ENCODE peak calls at places on chromosomes 5 and 9, in eight cellular contexts. A is stimulated activated CD4-positive, alpha-beta T cell treated with anti-CD3 and anti-CD28 coated beads, Interleukin-15, amount 100 ng/mL, for 24 hours; R is RKO; L is RWPE1; G is HCT116; E is Right ventricle myocardium superior; S is T-cell; Q is SK-N-SH. P is an unnamed sample.

GRCh38 chr5:134138416-134139376 is 24.2 kb downstream of the TCF7 start:
- DNase-seq in E (peak; percentile 21), G (no peak), S (no peak), A (peak; percentile 84), R (no peak), L (peak; percentile 87), Q (no peak), P (peak; percentile 83)

GRCh38 chr5:56095579-56096102 is 100.9 kb upstream of the IL6ST start:
- DNase-seq in G (no peak), A (no peak), L (no peak), S (no peak), Q (no peak), E (no peak), R (no peak), P (no peak)

GRCh38 chr9:70013598-70014196 is 30.0 kb upstream of the MAMDC2 start:
- DNase-seq in R (no peak), G (no peak), E (no peak), Q (peak; percentile 52), A (no peak), L (peak; percentile 64), S (no peak), P (no peak)

GRCh38 chr5:9301200-9301599 is 244.7 kb downstream of the SEMA5A start:
- DNase-seq in G (no peak), Q (no peak), A (no peak), L (no peak), R (no peak), E (no peak), S (no peak), P (no peak)

GRCh38 chr5:142356318-142356715 is 31.5 kb upstream of the SPRY4 start:
- DNase-seq in S (no peak), R (peak; percentile 79), L (no peak), G (no peak), E (no peak), A (no peak), Q (no peak), P (no peak)

GRCh38 chr9:137797206-137798120 is 80.1 kb upstream of the CACNA1B start:
- DNase-seq in Q (no peak), G (no peak), L (no peak), A (no peak), R (no peak), E (no peak), S (no peak), P (no peak)

GRCh38 chr5:149011084-149011483 is 51.8 kb downstream of the SH3TC2 start:
- DNase-seq in A (no peak), R (no peak), L (peak; percentile 93), S (no peak), Q (no peak), G (no peak), E (no peak), P (no peak)

GRCh38 chr5:14003513-14003912 is 59.0 kb upstream of the DNAH5 start:
- DNase-seq in A (no peak), E (no peak), G (no peak), Q (no peak), S (no peak), R (no peak), L (no peak), P (no peak)

GRCh38 chr9:76394896-76395244 is 644 bp upstream of the RFK start:
- DNase-seq in G (peak; percentile 43), Q (peak; percentile 70), R (peak; percentile 72), L (peak; percentile 34), E (peak; percentile 62), S (peak; percentile 36), A (peak; percentile 66), P (peak; percentile 61)

GRCh38 chr9:11933926-11934325 is 759.3 kb upstream of the TYRP1 start:
- DNase-seq in G (no peak), R (peak; percentile 78), L (peak; percentile 31), S (no peak), A (no peak), Q (no peak), E (no peak), P (no peak)

GRCh38 chr9:113646946-113647914 is 183.7 kb downstream of the RGS3 start:
- DNase-seq in Q (no peak), G (no peak), L (no peak), E (no peak), S (no peak), R (no peak), A (no peak), P (no peak)

GRCh38 chr9:125629451-125629850 is 77.6 kb downstream of the MAPKAP1 start:
- DNase-seq in E (no peak), S (no peak), L (no peak), G (no peak), R (no peak), A (no peak), Q (no peak), P (no peak)

GRCh38 chr5:179165421-179166170 is 105.4 kb downstream of the ZNF354C start:
- DNase-seq in Q (no peak), R (no peak), G (no peak), E (no peak), L (no peak), A (no peak), S (no peak), P (no peak)

GRCh38 chr5:135181653-135182052 is 147.6 kb upstream of the PITX1 start:
- DNase-seq in R (no peak), G (no peak), Q (no peak), L (no peak), S (no peak), A (no peak), E (no peak), P (no peak)

GRCh38 chr5:88509403-88509802 is 240.8 kb upstream of the TMEM161B start:
- DNase-seq in A (no peak), Q (no peak), R (no peak), L (no peak), E (no peak), G (no peak), S (no peak), P (no peak)

GRCh38 chr5:141747152-141747640 is 65.2 kb upstream of the ARAP3 start:
- DNase-seq in Q (peak; percentile 91), L (peak; percentile 65), S (no peak), G (peak; percentile 4), R (no peak), A (no peak), E (peak; percentile 90), P (no peak)

GRCh38 chr5:62568800-62569432 is 9.7 kb upstream of the LRRC70 start:
- DNase-seq in L (no peak), G (no peak), Q (no peak), R (no peak), S (no peak), A (no peak), E (no peak), P (no peak)

GRCh38 chr5:91016954-91017690 is 366.0 kb downstream of the ARRDC3 start:
- DNase-seq in E (no peak), S (no peak), Q (no peak), R (no peak), A (no peak), L (peak; percentile 64), G (no peak), P (no peak)

GRCh38 chr5:178309271-178310008 is 76.8 kb upstream of the PHYKPL start:
- DNase-seq in A (no peak), E (peak; percentile 27), S (no peak), L (no peak), G (no peak), Q (no peak), R (no peak), P (no peak)

GRCh38 chr5:14490309-14490711 is 91.3 kb upstream of the OTULINL start:
- DNase-seq in Q (peak; percentile 12), L (no peak), E (peak; percentile 74), A (no peak), S (no peak), G (no peak), R (no peak), P (no peak)

GRCh38 chr9:114203410-114204140 is 48.2 kb downstream of the COL27A1 start:
- DNase-seq in S (no peak), Q (no peak), E (no peak), G (no peak), R (no peak), L (no peak), A (no peak), P (no peak)

GRCh38 chr9:35756275-35756742 is 2.2 kb upstream of the MSMP start:
- DNase-seq in L (no peak), S (peak; percentile 73), Q (no peak), G (peak; percentile 58), E (peak; percentile 67), R (no peak), A (peak; percentile 92), P (peak; percentile 84)

GRCh38 chr9:81855538-81855937 is 72.7 kb upstream of the SPATA31D4 start:
- DNase-seq in L (no peak), E (no peak), S (no peak), R (no peak), A (no peak), Q (no peak), G (no peak), P (no peak)

GRCh38 chr5:165497707-165498106 is 1992.3 kb downstream of the MAT2B start:
- DNase-seq in G (no peak), S (no peak), R (peak; percentile 68), L (peak; percentile 37), A (no peak), E (no peak), Q (peak; percentile 23), P (no peak)

GRCh38 chr5:174412374-174412773 is 312.0 kb upstream of the MSX2 start:
- DNase-seq in A (no peak), R (no peak), G (no peak), L (no peak), Q (no peak), E (no peak), S (no peak), P (no peak)

GRCh38 chr9:110869931-110870330 is 168.3 kb downstream of the LPAR1 start:
- DNase-seq in L (no peak), Q (no peak), S (no peak), R (no peak), E (no peak), A (no peak), G (no peak), P (no peak)

GRCh38 chr9:7592321-7593319 is 207.0 kb downstream of the DMAC1 start:
- DNase-seq in Q (peak; percentile 6), S (no peak), L (no peak), R (peak; percentile 12), G (no peak), A (no peak), E (no peak), P (no peak)

GRCh38 chr9:77013186-77013931 is 6.1 kb upstream of the FOXB2 start:
- DNase-seq in Q (peak; percentile 12), S (no peak), E (no peak), G (no peak), R (no peak), L (no peak), A (no peak), P (no peak)

GRCh38 chr5:143308726-143309125 is 94.8 kb downstream of the NR3C1 start:
- DNase-seq in A (no peak), G (no peak), R (no peak), Q (no peak), S (no peak), E (no peak), L (no peak), P (no peak)